ENCODE peak calls at places on chromosomes 16 and 17, in seven cellular contexts. I, S, X, J, A, T and K are unnamed samples.

GRCh38 chr17:11461993-11462548 is 136.2 kb upstream of the DNAH9 start:
- DNase-seq in X (no peak), J (no peak), A (no peak), I (no peak), S (no peak), T (no peak), K (no peak)

GRCh38 chr17:17681744-17682292 is 560 bp downstream of the RAI1 start:
- DNase-seq in X (no peak), S (no peak), J (no peak), T (no peak), A (peak; percentile 69), I (peak; percentile 55), K (peak; percentile 46)

GRCh38 chr17:32529604-32530003 is 42.8 kb downstream of the CDK5R1 start:
- DNase-seq in A (no peak), I (peak; percentile 76), S (no peak), J (peak; percentile 26), T (no peak), X (no peak), K (peak; percentile 20)

GRCh38 chr16:88803264-88803987 is at the start of gene CDT1:
- DNase-seq in X (no peak), A (peak; percentile 86), J (peak; percentile 77), I (peak; percentile 71), S (peak; percentile 67), T (peak; percentile 89), K (peak; percentile 58)

GRCh38 chr16:70601576-70602575 is 44.5 kb upstream of the IL34 start:
- DNase-seq in T (no peak), S (peak; percentile 35), J (peak; percentile 44), X (no peak), A (peak; percentile 26), I (no peak), K (peak; percentile 48)

GRCh38 chr17:62720126-62720850 is 87.8 kb downstream of the MARCHF10 start:
- DNase-seq in J (no peak), X (no peak), A (peak; percentile 39), I (no peak), S (no peak), T (no peak), K (no peak)

GRCh38 chr16:70574595-70575271 is 51.1 kb downstream of the SF3B3 start:
- DNase-seq in T (no peak), X (no peak), A (peak; percentile 86), S (no peak), J (no peak), I (no peak), K (no peak)

GRCh38 chr16:12091569-12092346 is 115.2 kb downstream of the SNX29 start:
- DNase-seq in X (no peak), T (no peak), I (no peak), S (no peak), J (no peak), A (no peak), K (no peak)

GRCh38 chr17:10798910-10799309 is 5.0 kb downstream of the TMEM238L start:
- DNase-seq in I (no peak), A (no peak), T (no peak), X (no peak), J (no peak), S (no peak), K (no peak)

GRCh38 chr16:66703359-66704215 is 7.0 kb upstream of the CMTM4 start:
- DNase-seq in J (peak; percentile 13), I (no peak), S (no peak), A (no peak), X (no peak), T (peak; percentile 37), K (no peak)

GRCh38 chr16:53549970-53550406 is 47.0 kb upstream of the AKTIP start:
- DNase-seq in A (peak; percentile 87), I (peak; percentile 71), X (no peak), S (peak; percentile 6), J (peak; percentile 89), T (no peak), K (peak; percentile 83)

GRCh38 chr16:53504665-53505064 is 1.7 kb upstream of the AKTIP start:
- DNase-seq in S (no peak), X (no peak), T (no peak), J (peak; percentile 79), I (no peak), A (peak; percentile 51), K (peak; percentile 79)